ENCODE peak calls at places on chromosomes 4 and X, in five cellular contexts. Q is IMR-90, S is H1, V is neuronal stem cell, C is trophoblast cell. G is an unnamed sample.

GRCh38 chr4:177484613-177485021 is 42.4 kb upstream of the AGA start:
- DNase-seq in Q (peak; percentile 97), S (no peak), V (no peak), C (peak; percentile 91), G (peak; percentile 82)

GRCh38 chr4:145544998-145545397 is 63.3 kb downstream of the SMAD1 start:
- DNase-seq in Q (no peak), S (no peak), V (no peak), C (no peak), G (peak; percentile 7)

GRCh38 chrX:47302396-47302795 is 68.0 kb upstream of the ZNF157 start:
- DNase-seq in Q (no peak), S (no peak), V (no peak), C (no peak), G (no peak)

GRCh38 chr4:75912968-75913367 is 10.7 kb upstream of the PPEF2 start:
- DNase-seq in Q (no peak), S (no peak), V (no peak), C (no peak), G (no peak)

GRCh38 chr4:101400096-101400495 is 52.8 kb upstream of the PPP3CA start:
- DNase-seq in Q (peak; percentile 78), S (no peak), V (no peak), C (no peak), G (no peak)

GRCh38 chr4:107624024-107624423 is 96.0 kb downstream of the PAPSS1 start:
- DNase-seq in Q (no peak), S (no peak), V (no peak), C (no peak), G (no peak)

GRCh38 chr4:145763399-145763798 is 83.5 kb downstream of the C4orf51 start:
- DNase-seq in Q (no peak), S (no peak), V (no peak), C (no peak), G (no peak)

GRCh38 chr4:7806080-7806630 is 133.5 kb downstream of the AFAP1 start:
- DNase-seq in Q (peak; percentile 68), S (no peak), V (no peak), C (peak; percentile 65), G (peak; percentile 88)

DNA sequence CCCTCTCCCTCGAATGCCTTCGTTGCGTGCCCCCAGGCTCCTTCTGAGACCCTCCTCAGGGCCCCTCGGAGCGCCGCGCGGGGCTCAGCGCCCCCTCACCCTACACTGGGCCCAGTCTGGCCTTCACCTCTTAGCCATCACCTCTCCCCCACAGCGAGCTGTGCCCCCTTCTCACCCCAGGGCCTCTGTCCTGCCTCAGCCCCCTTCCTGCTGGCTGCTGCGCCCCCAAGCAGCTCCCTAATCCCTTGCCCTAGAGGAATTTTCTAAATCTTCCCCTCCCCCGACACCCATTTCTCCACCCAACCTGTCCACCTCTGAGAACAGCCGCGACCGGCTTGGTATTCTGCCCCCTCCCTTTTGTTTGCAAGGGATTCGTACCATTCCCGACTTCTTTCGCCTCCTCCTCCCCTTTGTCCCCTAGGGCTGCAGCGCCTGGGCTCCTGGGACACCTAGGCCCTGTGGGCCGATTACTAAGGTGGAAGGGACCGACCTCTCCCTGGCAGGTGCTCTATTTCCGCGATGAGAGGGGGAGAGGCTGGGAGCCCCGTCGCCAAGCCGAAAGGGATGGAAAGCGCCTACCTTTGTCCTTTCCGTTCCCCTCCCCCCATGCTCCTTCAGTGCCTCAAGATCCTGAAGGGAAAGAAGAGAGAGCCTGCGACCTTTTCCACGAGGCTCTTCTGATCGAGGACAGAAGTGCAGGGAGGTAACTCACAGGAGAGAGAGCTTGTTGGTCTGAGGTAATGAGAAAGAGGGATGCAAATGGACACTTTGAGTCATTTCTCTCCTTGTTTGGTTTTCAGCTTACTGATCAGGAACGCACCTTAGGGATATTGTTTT is 10.9 kb downstream of the DLG3 start:
- DNase-seq in Q (no peak), S (no peak), V (no peak), C (no peak), G (peak; percentile 26)
- H2AFZ ChIP-seq in Q (peak overlapping the region; percentile 74), S (no peak overlapping the region), V (peak overlapping the region; percentile 73), C (peak overlapping the region; percentile 88), G (no peak overlapping the region)

GRCh38 chr4:185654311-185654710 is 119.0 kb upstream of the PDLIM3 start:
- DNase-seq in Q (no peak), S (no peak), V (no peak), C (peak; percentile 79), G (no peak)

GRCh38 chr4:185657699-185658098 is 122.4 kb upstream of the PDLIM3 start:
- DNase-seq in Q (no peak), S (no peak), V (no peak), C (no peak), G (no peak)

GRCh38 chr4:185657191-185657590 is 121.9 kb upstream of the PDLIM3 start:
- DNase-seq in Q (no peak), S (no peak), V (peak; percentile 11), C (no peak), G (no peak)

GRCh38 chr4:185654965-185655554 is 119.8 kb upstream of the PDLIM3 start:
- DNase-seq in Q (no peak), S (no peak), V (no peak), C (no peak), G (no peak)

DNA sequence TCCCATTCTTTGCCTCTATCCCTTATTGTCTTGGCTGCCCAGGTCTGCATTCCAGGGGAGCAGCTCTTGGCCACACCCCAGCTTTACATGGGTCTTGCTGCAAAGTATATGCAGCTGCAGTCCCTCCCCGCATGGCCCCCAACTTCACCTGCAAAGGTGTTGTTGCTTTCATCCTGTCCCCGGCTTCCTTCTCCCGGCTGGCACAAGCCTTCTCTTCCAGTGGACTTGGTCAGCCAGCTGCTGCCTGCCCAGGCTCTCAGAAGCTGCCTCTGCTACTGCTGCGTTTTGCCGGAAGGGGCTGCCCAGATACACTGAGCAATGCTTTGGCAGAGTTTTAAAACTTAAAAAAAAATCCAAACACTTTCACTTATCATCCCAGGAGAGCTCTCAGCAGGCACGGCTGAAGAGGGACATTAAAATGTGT is 121.2 kb upstream of the PDLIM3 start:
- DNase-seq in Q (peak; percentile 18), S (peak; percentile 38), V (peak; percentile 4), C (peak; percentile 38), G (peak; percentile 3)
- H2BK5ac ChIP-seq in Q (no peak overlapping the region), S (peak overlapping the region; percentile 18), V (no peak overlapping the region), C (no peak overlapping the region), G (no peak overlapping the region)

DNA sequence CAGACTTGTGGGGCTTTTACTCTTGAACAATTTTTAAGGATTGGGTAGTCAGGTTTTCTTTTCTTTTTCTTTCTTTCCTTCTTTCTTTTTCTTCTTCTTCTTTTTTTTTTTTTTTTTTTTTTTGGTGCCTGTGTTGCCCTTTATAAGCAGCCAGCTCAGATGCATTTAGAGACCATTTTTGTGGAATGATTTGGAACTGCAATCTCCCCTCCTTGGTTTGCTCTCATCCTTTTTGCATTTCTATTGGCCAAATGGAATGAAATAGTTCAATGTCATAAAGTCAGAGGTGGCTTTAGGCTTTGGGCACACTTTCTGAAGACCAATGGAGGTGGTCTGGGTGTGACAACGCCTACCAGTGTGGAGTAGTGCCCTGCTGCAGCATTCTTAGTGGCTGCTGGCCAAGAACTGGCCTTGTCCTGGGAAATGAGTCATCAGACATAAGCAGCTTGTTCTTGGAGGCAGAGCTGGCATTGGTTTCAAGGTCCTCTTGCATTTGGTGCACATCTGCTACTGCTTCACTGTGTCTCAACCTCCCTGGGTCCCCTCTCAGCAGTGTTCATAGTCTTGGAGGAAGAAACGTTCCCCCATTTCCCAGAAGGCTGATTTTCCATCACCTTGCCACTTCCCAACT is 84.5 kb downstream of the CT47B1 start:
- DNase-seq in Q (peak; percentile 43), S (no peak), V (no peak), C (no peak), G (peak; percentile 37)
- H3K4me2 ChIP-seq in Q (no peak overlapping the region), S (no peak overlapping the region), V (no peak overlapping the region), C (no peak overlapping the region), G (no peak overlapping the region)

GRCh38 chr4:128379860-128380259 is 92.2 kb upstream of the PGRMC2 start:
- DNase-seq in Q (peak; percentile 49), S (no peak), V (no peak), C (peak; percentile 57), G (peak; percentile 40)
- H2AFZ ChIP-seq in Q (no peak overlapping the region), S (peak overlapping the region; percentile 87), V (no peak overlapping the region), C (no peak overlapping the region), G (no peak overlapping the region)

DNA sequence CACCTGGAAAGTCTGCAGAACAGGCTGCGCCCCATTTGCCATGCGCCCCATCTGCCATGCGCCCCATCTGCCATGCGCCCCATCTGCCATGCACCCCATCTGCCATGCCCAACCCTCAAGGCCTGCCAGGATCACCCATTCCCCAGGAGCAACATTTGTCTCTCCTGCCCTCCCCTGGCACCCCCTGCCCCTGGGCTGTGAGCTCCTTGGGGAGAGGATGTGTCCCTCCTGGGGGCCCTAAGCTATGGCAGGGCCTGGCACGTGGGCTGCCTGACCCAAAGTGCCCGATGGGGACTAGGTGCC is 82.6 kb downstream of the FAM53A start:
- DNase-seq in Q (no peak), S (no peak), V (no peak), C (no peak), G (no peak)
- H2BK5ac ChIP-seq in Q (no peak overlapping the region), S (no peak overlapping the region), V (no peak overlapping the region), C (no peak overlapping the region), G (no peak overlapping the region)

GRCh38 chr4:69075061-69075792 is 21.0 kb upstream of the UGT2B7 start:
- DNase-seq in Q (peak; percentile 49), S (no peak), V (no peak), C (no peak), G (peak; percentile 60)
- H3K4me2 ChIP-seq in Q (peak overlapping the region; percentile 2), S (no peak overlapping the region), V (no peak overlapping the region), C (no peak overlapping the region), G (peak overlapping the region; percentile 22)

DNA sequence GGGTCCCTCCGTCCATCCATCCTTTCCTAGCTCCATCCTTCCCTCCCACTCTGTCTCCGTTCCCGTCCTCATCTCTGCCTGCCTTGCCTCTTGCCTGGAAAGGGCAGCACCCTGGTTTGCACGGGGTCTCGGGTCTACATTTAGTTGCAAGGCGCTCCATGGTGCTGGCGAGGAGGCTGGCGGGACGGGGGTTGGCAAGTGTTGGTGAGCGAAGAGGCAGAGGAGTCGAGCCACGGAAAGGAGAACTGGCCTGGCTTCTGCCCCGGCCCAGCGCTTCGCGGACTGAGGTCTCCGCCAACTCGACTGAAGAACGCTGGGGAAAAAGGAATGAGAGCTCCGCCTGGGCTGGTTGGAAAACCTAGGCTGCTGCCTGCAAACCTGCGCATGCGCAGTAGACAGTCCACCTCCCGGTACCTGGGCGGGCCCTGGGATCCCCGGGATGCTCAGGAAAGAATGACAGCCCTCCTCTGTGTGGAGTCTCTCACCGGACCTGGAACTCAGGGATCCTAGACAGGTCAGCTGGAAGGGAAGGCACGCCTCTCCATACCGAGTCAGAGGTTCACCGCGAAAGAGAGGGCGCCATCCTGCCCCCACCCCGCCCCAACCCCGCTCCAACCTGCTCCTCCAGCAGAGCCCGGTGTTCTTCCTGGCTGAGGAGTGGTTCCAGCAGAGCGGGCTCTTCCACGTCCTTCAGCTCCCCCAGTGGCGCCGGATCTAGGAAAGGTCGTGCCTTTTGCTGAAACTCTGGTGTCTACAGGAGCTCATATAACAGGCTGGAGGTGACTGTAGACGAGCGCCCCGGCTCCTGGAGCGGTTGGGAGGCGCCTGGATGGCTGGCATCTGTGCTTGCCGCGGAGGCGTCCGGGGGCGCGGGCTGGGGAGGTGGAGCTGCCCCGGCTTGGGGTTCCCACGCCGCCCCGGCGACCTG is 6.0 kb downstream of the FRG2 start:
- DNase-seq in Q (peak; percentile 29), S (no peak), V (no peak), C (no peak), G (no peak)
- H2AFZ ChIP-seq in Q (peak overlapping the region; percentile 32), S (no peak overlapping the region), V (peak overlapping the region; percentile 86), C (no peak overlapping the region), G (no peak overlapping the region)